ENCODE peak calls at places on chromosomes 5 and 9, in ten cellular contexts. One of them, this sample, is unnamed.

GRCh38 chr9:113675475-113675941 is 200.6 kb upstream of the ZNF618 start:
- DNase-seq in activated B cell treated with CpG ODN at 0.5 μM for 24 hours: no peak
- DNase-seq in BJ: peak
- DNase-seq in foreskin keratinocyte: peak
- DNase-seq in germinal center: no peak
- DNase-seq in GM04504: peak
- DNase-seq in Daoy: peak
- DNase-seq in EL: peak
- DNase-seq in stimulated activated CD4-positive, alpha-beta T cell treated with anti-CD3 and anti-CD28 coated beads, TNF-alpha, amount 100 ng/mL, for 24 hours: no peak
- DNase-seq in left colon: peak
- DNase-seq in this sample: no peak

GRCh38 chr9:68822596-68823165 is 117.6 kb downstream of the PIP5K1B start:
- DNase-seq in stimulated activated CD4-positive, alpha-beta T cell treated with anti-CD3 and anti-CD28 coated beads, TNF-alpha, amount 100 ng/mL, for 24 hours: no peak
- DNase-seq in EL: no peak
- DNase-seq in foreskin keratinocyte: no peak
- DNase-seq in Daoy: peak
- DNase-seq in activated B cell treated with CpG ODN at 0.5 μM for 24 hours: no peak
- DNase-seq in germinal center: no peak
- DNase-seq in BJ: no peak
- DNase-seq in GM04504: no peak
- DNase-seq in left colon: peak
- DNase-seq in this sample: no peak

GRCh38 chr5:96052374-96052773 is 90.7 kb upstream of the ELL2 start:
- DNase-seq in BJ: no peak
- DNase-seq in GM04504: no peak
- DNase-seq in Daoy: no peak
- DNase-seq in activated B cell treated with CpG ODN at 0.5 μM for 24 hours: no peak
- DNase-seq in stimulated activated CD4-positive, alpha-beta T cell treated with anti-CD3 and anti-CD28 coated beads, TNF-alpha, amount 100 ng/mL, for 24 hours: no peak
- DNase-seq in germinal center: no peak
- DNase-seq in left colon: no peak
- DNase-seq in foreskin keratinocyte: no peak
- DNase-seq in EL: no peak
- DNase-seq in this sample: no peak

GRCh38 chr5:173963867-173964429 is 25.0 kb upstream of the C5orf47 start:
- DNase-seq in BJ: no peak
- DNase-seq in EL: peak
- DNase-seq in Daoy: peak
- DNase-seq in GM04504: no peak
- DNase-seq in stimulated activated CD4-positive, alpha-beta T cell treated with anti-CD3 and anti-CD28 coated beads, TNF-alpha, amount 100 ng/mL, for 24 hours: no peak
- DNase-seq in left colon: peak
- DNase-seq in germinal center: no peak
- DNase-seq in foreskin keratinocyte: no peak
- DNase-seq in activated B cell treated with CpG ODN at 0.5 μM for 24 hours: no peak
- DNase-seq in this sample: no peak

GRCh38 chr5:56802235-56802634 is 13.1 kb upstream of the MAP3K1 start:
- DNase-seq in stimulated activated CD4-positive, alpha-beta T cell treated with anti-CD3 and anti-CD28 coated beads, TNF-alpha, amount 100 ng/mL, for 24 hours: no peak
- DNase-seq in activated B cell treated with CpG ODN at 0.5 μM for 24 hours: no peak
- DNase-seq in Daoy: no peak
- DNase-seq in BJ: no peak
- DNase-seq in foreskin keratinocyte: no peak
- DNase-seq in germinal center: no peak
- DNase-seq in GM04504: no peak
- DNase-seq in EL: no peak
- DNase-seq in left colon: no peak
- DNase-seq in this sample: no peak

GRCh38 chr9:136211006-136211405 is 6.1 kb upstream of the LHX3 start:
- DNase-seq in stimulated activated CD4-positive, alpha-beta T cell treated with anti-CD3 and anti-CD28 coated beads, TNF-alpha, amount 100 ng/mL, for 24 hours: no peak
- DNase-seq in BJ: no peak
- DNase-seq in GM04504: no peak
- DNase-seq in foreskin keratinocyte: no peak
- DNase-seq in EL: no peak
- DNase-seq in germinal center: no peak
- DNase-seq in activated B cell treated with CpG ODN at 0.5 μM for 24 hours: no peak
- DNase-seq in Daoy: no peak
- DNase-seq in left colon: no peak
- DNase-seq in this sample: no peak

GRCh38 chr5:40828690-40829661 is 6.0 kb downstream of the RPL37 start:
- DNase-seq in foreskin keratinocyte: no peak
- DNase-seq in stimulated activated CD4-positive, alpha-beta T cell treated with anti-CD3 and anti-CD28 coated beads, TNF-alpha, amount 100 ng/mL, for 24 hours: no peak
- DNase-seq in GM04504: no peak
- DNase-seq in BJ: no peak
- DNase-seq in Daoy: no peak
- DNase-seq in left colon: no peak
- DNase-seq in EL: no peak
- DNase-seq in activated B cell treated with CpG ODN at 0.5 μM for 24 hours: no peak
- DNase-seq in germinal center: no peak
- DNase-seq in this sample: no peak

GRCh38 chr9:131624636-131625241 is 79.4 kb downstream of the PRRT1B start:
- DNase-seq in EL: peak
- DNase-seq in germinal center: no peak
- DNase-seq in activated B cell treated with CpG ODN at 0.5 μM for 24 hours: no peak
- DNase-seq in Daoy: peak
- DNase-seq in BJ: no peak
- DNase-seq in stimulated activated CD4-positive, alpha-beta T cell treated with anti-CD3 and anti-CD28 coated beads, TNF-alpha, amount 100 ng/mL, for 24 hours: no peak
- DNase-seq in left colon: no peak
- DNase-seq in GM04504: no peak
- DNase-seq in foreskin keratinocyte: no peak
- DNase-seq in this sample: no peak

GRCh38 chr9:122572456-122572855 is 10.7 kb downstream of the OR1L8 start:
- DNase-seq in left colon: no peak
- DNase-seq in stimulated activated CD4-positive, alpha-beta T cell treated with anti-CD3 and anti-CD28 coated beads, TNF-alpha, amount 100 ng/mL, for 24 hours: no peak
- DNase-seq in BJ: peak
- DNase-seq in foreskin keratinocyte: no peak
- DNase-seq in GM04504: no peak
- DNase-seq in Daoy: no peak
- DNase-seq in activated B cell treated with CpG ODN at 0.5 μM for 24 hours: no peak
- DNase-seq in germinal center: no peak
- DNase-seq in EL: peak
- DNase-seq in this sample: no peak

GRCh38 chr5:2742921-2743679 is 8.4 kb downstream of the IRX2 start:
- DNase-seq in GM04504: no peak
- DNase-seq in activated B cell treated with CpG ODN at 0.5 μM for 24 hours: no peak
- DNase-seq in germinal center: no peak
- DNase-seq in foreskin keratinocyte: no peak
- DNase-seq in stimulated activated CD4-positive, alpha-beta T cell treated with anti-CD3 and anti-CD28 coated beads, TNF-alpha, amount 100 ng/mL, for 24 hours: no peak
- DNase-seq in left colon: no peak
- DNase-seq in BJ: no peak
- DNase-seq in EL: no peak
- DNase-seq in Daoy: no peak
- DNase-seq in this sample: no peak

GRCh38 chr5:172143875-172144274 is 44.1 kb downstream of the STK10 start:
- DNase-seq in EL: no peak
- DNase-seq in germinal center: no peak
- DNase-seq in stimulated activated CD4-positive, alpha-beta T cell treated with anti-CD3 and anti-CD28 coated beads, TNF-alpha, amount 100 ng/mL, for 24 hours: no peak
- DNase-seq in foreskin keratinocyte: no peak
- DNase-seq in left colon: no peak
- DNase-seq in GM04504: no peak
- DNase-seq in Daoy: no peak
- DNase-seq in BJ: no peak
- DNase-seq in activated B cell treated with CpG ODN at 0.5 μM for 24 hours: no peak
- DNase-seq in this sample: no peak

GRCh38 chr9:132518626-132519025 is 63.8 kb upstream of the BARHL1 start:
- DNase-seq in stimulated activated CD4-positive, alpha-beta T cell treated with anti-CD3 and anti-CD28 coated beads, TNF-alpha, amount 100 ng/mL, for 24 hours: no peak
- DNase-seq in germinal center: no peak
- DNase-seq in EL: no peak
- DNase-seq in activated B cell treated with CpG ODN at 0.5 μM for 24 hours: no peak
- DNase-seq in BJ: no peak
- DNase-seq in foreskin keratinocyte: no peak
- DNase-seq in Daoy: no peak
- DNase-seq in GM04504: no peak
- DNase-seq in left colon: no peak
- DNase-seq in this sample: no peak

GRCh38 chr9:137315581-137316011 is 13.5 kb upstream of the NRARP start:
- DNase-seq in activated B cell treated with CpG ODN at 0.5 μM for 24 hours: no peak
- DNase-seq in EL: no peak
- DNase-seq in GM04504: no peak
- DNase-seq in germinal center: no peak
- DNase-seq in foreskin keratinocyte: no peak
- DNase-seq in BJ: no peak
- DNase-seq in left colon: no peak
- DNase-seq in Daoy: peak
- DNase-seq in stimulated activated CD4-positive, alpha-beta T cell treated with anti-CD3 and anti-CD28 coated beads, TNF-alpha, amount 100 ng/mL, for 24 hours: no peak
- DNase-seq in this sample: no peak

GRCh38 chr9:100099722-100100042 is 639 bp downstream of the INVS start:
- DNase-seq in foreskin keratinocyte: no peak
- DNase-seq in activated B cell treated with CpG ODN at 0.5 μM for 24 hours: no peak
- DNase-seq in EL: no peak
- DNase-seq in Daoy: peak
- DNase-seq in germinal center: no peak
- DNase-seq in GM04504: no peak
- DNase-seq in BJ: no peak
- DNase-seq in left colon: peak
- DNase-seq in stimulated activated CD4-positive, alpha-beta T cell treated with anti-CD3 and anti-CD28 coated beads, TNF-alpha, amount 100 ng/mL, for 24 hours: no peak
- DNase-seq in this sample: no peak

This sample was measured in endothelial cell.